ENCODE peak calls at places on chromosomes 16 and 17, in ten cellular contexts. One of them, this sample, is unnamed.

GRCh38 chr16:74700206-74701040 is at the start of gene MLKL:
- DNase-seq in ovary: no peak
- DNase-seq in IMR-90: peak
- DNase-seq in fibroblast of the aortic adventitia: peak
- DNase-seq in heart left ventricle: peak
- DNase-seq in mucosa of descending colon: peak
- DNase-seq in spleen: peak
- DNase-seq in A549: peak
- DNase-seq in psoas muscle: peak
- DNase-seq in left ventricle myocardium inferior: peak
- DNase-seq in this sample: peak

GRCh38 chr17:82775033-82775823 is 23.4 kb downstream of the TBCD start:
- DNase-seq in mucosa of descending colon: peak
- DNase-seq in heart left ventricle: peak
- DNase-seq in psoas muscle: peak
- DNase-seq in left ventricle myocardium inferior: peak
- DNase-seq in spleen: peak
- DNase-seq in ovary: peak
- DNase-seq in A549: peak
- DNase-seq in fibroblast of the aortic adventitia: peak
- DNase-seq in IMR-90: no peak
- DNase-seq in this sample: peak

GRCh38 chr16:17520567-17520966 is 49.8 kb upstream of the XYLT1 start:
- DNase-seq in spleen: no peak
- DNase-seq in heart left ventricle: no peak
- DNase-seq in A549: no peak
- DNase-seq in ovary: no peak
- DNase-seq in mucosa of descending colon: no peak
- DNase-seq in IMR-90: peak
- DNase-seq in psoas muscle: no peak
- DNase-seq in fibroblast of the aortic adventitia: peak
- DNase-seq in left ventricle myocardium inferior: no peak
- DNase-seq in this sample: no peak

GRCh38 chr16:15708096-15708495 is 58.1 kb downstream of the NDE1 start:
- DNase-seq in mucosa of descending colon: no peak
- DNase-seq in IMR-90: peak
- DNase-seq in left ventricle myocardium inferior: no peak
- DNase-seq in spleen: no peak
- DNase-seq in A549: no peak
- DNase-seq in fibroblast of the aortic adventitia: no peak
- DNase-seq in heart left ventricle: no peak
- DNase-seq in ovary: no peak
- DNase-seq in psoas muscle: no peak
- DNase-seq in this sample: no peak

GRCh38 chr17:8118769-8119574 is 658 bp upstream of the ALOXE3 start:
- DNase-seq in IMR-90: peak
- DNase-seq in heart left ventricle: peak
- DNase-seq in fibroblast of the aortic adventitia: peak
- DNase-seq in spleen: peak
- DNase-seq in left ventricle myocardium inferior: peak
- DNase-seq in A549: peak
- DNase-seq in mucosa of descending colon: peak
- DNase-seq in ovary: peak
- DNase-seq in psoas muscle: peak
- DNase-seq in this sample: peak

GRCh38 chr16:58938856-58939255 is 204.7 kb upstream of the GOT2 start:
- DNase-seq in heart left ventricle: no peak
- DNase-seq in fibroblast of the aortic adventitia: no peak
- DNase-seq in A549: no peak
- DNase-seq in left ventricle myocardium inferior: no peak
- DNase-seq in IMR-90: no peak
- DNase-seq in mucosa of descending colon: no peak
- DNase-seq in psoas muscle: no peak
- DNase-seq in spleen: no peak
- DNase-seq in ovary: no peak
- DNase-seq in this sample: no peak

GRCh38 chr17:63703556-63704258 is 3.8 kb upstream of the LIMD2 start:
- DNase-seq in left ventricle myocardium inferior: no peak
- DNase-seq in IMR-90: no peak
- DNase-seq in heart left ventricle: no peak
- DNase-seq in fibroblast of the aortic adventitia: no peak
- DNase-seq in ovary: no peak
- DNase-seq in psoas muscle: no peak
- DNase-seq in mucosa of descending colon: no peak
- DNase-seq in spleen: no peak
- DNase-seq in A549: no peak
- DNase-seq in this sample: no peak

GRCh38 chr17:82837586-82838320 is 2.1 kb downstream of the ZNF750 start:
- DNase-seq in mucosa of descending colon: peak
- DNase-seq in A549: no peak
- DNase-seq in psoas muscle: no peak
- DNase-seq in spleen: peak
- DNase-seq in fibroblast of the aortic adventitia: no peak
- DNase-seq in ovary: no peak
- DNase-seq in left ventricle myocardium inferior: no peak
- DNase-seq in heart left ventricle: no peak
- DNase-seq in IMR-90: no peak
- DNase-seq in this sample: no peak

GRCh38 chr17:76271669-76272540 is 6.8 kb downstream of the UBALD2 start:
- DNase-seq in spleen: peak
- DNase-seq in IMR-90: no peak
- DNase-seq in left ventricle myocardium inferior: no peak
- DNase-seq in psoas muscle: peak
- DNase-seq in fibroblast of the aortic adventitia: no peak
- DNase-seq in mucosa of descending colon: peak
- DNase-seq in ovary: peak
- DNase-seq in A549: no peak
- DNase-seq in heart left ventricle: peak
- DNase-seq in this sample: no peak

GRCh38 chr17:83196973-83197880 is 117.8 kb downstream of the METRNL start:
- DNase-seq in heart left ventricle: peak
- DNase-seq in IMR-90: no peak
- DNase-seq in fibroblast of the aortic adventitia: peak
- DNase-seq in left ventricle myocardium inferior: peak
- DNase-seq in spleen: peak
- DNase-seq in A549: no peak
- DNase-seq in psoas muscle: peak
- DNase-seq in mucosa of descending colon: no peak
- DNase-seq in ovary: no peak
- DNase-seq in this sample: no peak

DNA sequence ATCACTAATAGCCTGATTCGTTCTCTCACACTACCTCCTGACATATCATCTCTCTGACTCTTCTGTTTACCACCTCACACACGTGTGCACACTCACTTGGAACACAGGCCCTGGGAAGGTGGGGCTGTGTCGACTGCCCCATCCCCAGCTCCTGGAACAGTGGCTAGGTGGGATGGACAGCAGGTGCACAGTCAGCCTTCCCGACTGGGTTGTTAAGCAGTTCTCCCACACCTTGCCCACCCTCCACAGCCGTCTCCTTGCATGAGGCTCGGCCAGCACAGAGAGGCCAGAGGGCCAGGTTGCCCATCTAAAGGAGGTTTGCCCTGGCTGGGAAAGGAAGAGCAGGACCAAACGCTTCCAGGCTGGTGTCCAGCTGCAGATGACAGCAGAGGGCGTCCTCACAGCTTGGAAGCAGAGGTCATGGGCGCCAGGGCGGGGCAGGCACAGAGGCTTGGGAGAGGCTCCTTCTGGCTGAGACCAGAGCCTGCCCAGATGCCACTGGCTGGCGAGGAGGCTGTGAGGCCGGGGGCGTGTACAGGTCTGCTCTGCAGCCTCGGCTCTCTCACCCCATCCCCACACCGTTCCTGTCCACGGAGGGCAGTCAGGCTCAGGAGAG is 92.8 kb downstream of the AMFR start:
- DNase-seq in heart left ventricle: peak
- DNase-seq in mucosa of descending colon: peak
- DNase-seq in spleen: no peak
- DNase-seq in psoas muscle: peak
- DNase-seq in ovary: peak
- DNase-seq in left ventricle myocardium inferior: peak
- DNase-seq in A549: peak
- DNase-seq in fibroblast of the aortic adventitia: peak
- DNase-seq in IMR-90: peak
- DNase-seq in this sample: peak
- TF ChIP-seq CTCF in heart left ventricle: no peak
- TF ChIP-seq CTCF in mucosa of descending colon: no peak
- TF ChIP-seq CTCF in spleen: no peak
- TF ChIP-seq CTCF in psoas muscle: peak
- TF ChIP-seq CTCF in ovary: no peak
- TF ChIP-seq CTCF in left ventricle myocardium inferior: peak
- TF ChIP-seq CTCF in A549: peak
- TF ChIP-seq CTCF in fibroblast of the aortic adventitia: peak
- TF ChIP-seq CTCF in IMR-90: peak
- TF ChIP-seq CTCF in this sample: peak

DNA sequence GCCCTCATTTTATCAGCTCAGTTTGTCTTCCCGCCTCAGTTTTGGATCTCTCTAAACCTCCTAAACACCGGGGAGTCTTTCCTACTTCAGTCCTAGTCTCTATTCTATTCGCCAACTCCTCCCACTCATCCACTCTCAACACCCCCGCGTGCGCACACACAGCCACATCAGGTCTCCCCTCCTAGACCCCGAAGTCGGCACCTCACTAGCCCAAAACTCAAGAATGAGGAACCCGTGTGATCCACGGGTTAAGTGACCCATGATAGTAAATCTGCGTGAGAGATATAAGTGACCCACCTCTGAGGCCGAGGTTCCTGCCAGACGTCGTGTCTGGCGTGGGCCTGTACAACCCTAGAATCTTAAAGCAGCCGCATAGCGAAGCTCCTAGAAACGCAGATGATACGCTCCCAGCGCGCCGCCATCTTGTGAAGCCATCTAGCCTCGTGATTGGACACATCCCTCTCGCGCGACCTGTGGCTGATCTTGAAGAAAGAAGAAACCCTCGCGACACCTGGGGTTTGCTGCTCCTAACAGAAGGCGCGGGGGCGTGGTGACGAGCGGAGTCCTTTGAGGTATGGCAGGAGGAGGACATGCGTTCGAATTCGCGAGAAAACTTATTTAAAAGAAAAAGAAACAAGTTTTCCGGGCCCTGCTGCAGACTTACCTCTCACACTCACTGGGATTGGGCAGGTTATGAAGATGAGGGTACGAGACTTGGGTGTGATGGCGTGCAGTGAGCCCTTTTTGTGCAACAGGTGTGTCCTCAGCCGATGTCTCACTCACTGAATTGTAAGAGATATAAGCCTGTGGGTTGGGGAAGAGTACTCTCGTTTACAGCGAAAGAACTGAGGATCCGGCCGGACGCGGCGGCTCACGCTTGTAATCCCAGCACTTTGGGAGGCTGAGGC is at the start of gene METTL16:
- DNase-seq in psoas muscle: peak
- DNase-seq in fibroblast of the aortic adventitia: peak
- DNase-seq in mucosa of descending colon: peak
- DNase-seq in spleen: peak
- DNase-seq in IMR-90: peak
- DNase-seq in heart left ventricle: peak
- DNase-seq in A549: peak
- DNase-seq in left ventricle myocardium inferior: peak
- DNase-seq in ovary: peak
- DNase-seq in this sample: peak
- H3K4me3 ChIP-seq in psoas muscle: peak
- H3K4me3 ChIP-seq in fibroblast of the aortic adventitia: peak
- H3K4me3 ChIP-seq in mucosa of descending colon: peak
- H3K4me3 ChIP-seq in spleen: peak
- H3K4me3 ChIP-seq in IMR-90: peak
- H3K4me3 ChIP-seq in heart left ventricle: peak
- H3K4me3 ChIP-seq in A549: peak
- H3K4me3 ChIP-seq in left ventricle myocardium inferior: peak
- H3K4me3 ChIP-seq in ovary: peak
- H3K4me3 ChIP-seq in this sample: peak

GRCh38 chr16:13203725-13204124 is 302.3 kb downstream of the SHISA9 start:
- DNase-seq in left ventricle myocardium inferior: no peak
- DNase-seq in fibroblast of the aortic adventitia: no peak
- DNase-seq in mucosa of descending colon: no peak
- DNase-seq in A549: no peak
- DNase-seq in heart left ventricle: no peak
- DNase-seq in spleen: no peak
- DNase-seq in ovary: no peak
- DNase-seq in IMR-90: no peak
- DNase-seq in psoas muscle: no peak
- DNase-seq in this sample: no peak
- TF ChIP-seq CTCF in left ventricle myocardium inferior: no peak
- TF ChIP-seq CTCF in fibroblast of the aortic adventitia: no peak
- TF ChIP-seq CTCF in mucosa of descending colon: no peak
- TF ChIP-seq CTCF in A549: no peak
- TF ChIP-seq CTCF in heart left ventricle: no peak
- TF ChIP-seq CTCF in spleen: no peak
- TF ChIP-seq CTCF in ovary: no peak
- TF ChIP-seq CTCF in IMR-90: no peak
- TF ChIP-seq CTCF in psoas muscle: no peak
- TF ChIP-seq CTCF in this sample: no peak

GRCh38 chr16:3148256-3149192 is 13.7 kb downstream of the ZNF213 start:
- DNase-seq in mucosa of descending colon: no peak
- DNase-seq in fibroblast of the aortic adventitia: no peak
- DNase-seq in IMR-90: no peak
- DNase-seq in left ventricle myocardium inferior: no peak
- DNase-seq in A549: no peak
- DNase-seq in psoas muscle: no peak
- DNase-seq in ovary: no peak
- DNase-seq in heart left ventricle: no peak
- DNase-seq in spleen: peak
- DNase-seq in this sample: no peak

GRCh38 chr16:3150346-3151218 is 15.8 kb downstream of the ZNF213 start:
- DNase-seq in ovary: peak
- DNase-seq in psoas muscle: peak
- DNase-seq in IMR-90: peak
- DNase-seq in heart left ventricle: peak
- DNase-seq in A549: peak
- DNase-seq in mucosa of descending colon: peak
- DNase-seq in left ventricle myocardium inferior: peak
- DNase-seq in spleen: peak
- DNase-seq in fibroblast of the aortic adventitia: peak
- DNase-seq in this sample: peak

GRCh38 chr16:3149630-3150345 is 15.0 kb downstream of the ZNF213 start:
- DNase-seq in left ventricle myocardium inferior: peak
- DNase-seq in IMR-90: peak
- DNase-seq in mucosa of descending colon: peak
- DNase-seq in spleen: peak
- DNase-seq in ovary: peak
- DNase-seq in A549: peak
- DNase-seq in heart left ventricle: peak
- DNase-seq in psoas muscle: peak
- DNase-seq in fibroblast of the aortic adventitia: peak
- DNase-seq in this sample: peak

GRCh38 chr16:3147757-3148104 is 12.9 kb downstream of the ZNF213 start:
- DNase-seq in spleen: peak
- DNase-seq in heart left ventricle: no peak
- DNase-seq in left ventricle myocardium inferior: no peak
- DNase-seq in A549: no peak
- DNase-seq in psoas muscle: no peak
- DNase-seq in ovary: no peak
- DNase-seq in IMR-90: no peak
- DNase-seq in fibroblast of the aortic adventitia: no peak
- DNase-seq in mucosa of descending colon: no peak
- DNase-seq in this sample: no peak

GRCh38 chr16:3149193-3149530 is 14.3 kb downstream of the ZNF213 start:
- DNase-seq in ovary: no peak
- DNase-seq in fibroblast of the aortic adventitia: no peak
- DNase-seq in psoas muscle: peak
- DNase-seq in IMR-90: no peak
- DNase-seq in mucosa of descending colon: no peak
- DNase-seq in spleen: peak
- DNase-seq in heart left ventricle: no peak
- DNase-seq in left ventricle myocardium inferior: no peak
- DNase-seq in A549: no peak
- DNase-seq in this sample: no peak
- H3K4me3 ChIP-seq in ovary: no peak
- H3K4me3 ChIP-seq in fibroblast of the aortic adventitia: no peak
- H3K4me3 ChIP-seq in psoas muscle: no peak
- H3K4me3 ChIP-seq in IMR-90: no peak
- H3K4me3 ChIP-seq in mucosa of descending colon: no peak
- H3K4me3 ChIP-seq in spleen: no peak
- H3K4me3 ChIP-seq in heart left ventricle: no peak
- H3K4me3 ChIP-seq in left ventricle myocardium inferior: peak
- H3K4me3 ChIP-seq in A549: peak
- H3K4me3 ChIP-seq in this sample: no peak

This sample was measured in WERI-Rb-1.